ENCODE peak calls at places on chromosomes 12 and 14, in four cellular contexts. Y is foreskin keratinocyte, C is lower leg skin, L is kidney epithelial cell. K is an unnamed sample.

GRCh38 chr14:34994668-34995067 is 11.9 kb downstream of the SRP54 start:
- DNase-seq in Y (no peak), C (no peak), L (no peak), K (no peak)

GRCh38 chr12:68823711-68824110 is 15.7 kb downstream of the MDM2 start:
- DNase-seq in Y (no peak), C (no peak), L (no peak), K (no peak)

GRCh38 chr12:121530600-121531355 is 50.0 kb downstream of the KDM2B start:
- DNase-seq in Y (peak), C (peak), L (peak), K (peak)

GRCh38 chr12:41485203-41485602 is 297.1 kb downstream of the PDZRN4 start:
- DNase-seq in Y (peak), C (no peak), L (no peak), K (no peak)

GRCh38 chr12:83826112-83826511 is 1086.5 kb downstream of the SLC6A15 start:
- DNase-seq in Y (peak), C (no peak), L (no peak), K (no peak)

GRCh38 chr12:98909749-98910148 is 264.7 kb downstream of the APAF1 start:
- DNase-seq in Y (no peak), C (no peak), L (no peak), K (no peak)

GRCh38 chr12:75642226-75642625 is 130.8 kb upstream of the KRR1 start:
- DNase-seq in Y (peak), C (no peak), L (no peak), K (no peak)

GRCh38 chr12:60172266-60172665 is 576.4 kb downstream of the SLC16A7 start:
- DNase-seq in Y (peak), C (no peak), L (no peak), K (no peak)

GRCh38 chr12:75564821-75565220 is 53.4 kb upstream of the KRR1 start:
- DNase-seq in Y (no peak), C (no peak), L (no peak), K (no peak)

GRCh38 chr14:74357585-74357984 is 9.3 kb downstream of the VRTN start:
- DNase-seq in Y (no peak), C (no peak), L (no peak), K (no peak)

GRCh38 chr12:93336344-93336743 is 41.4 kb upstream of the NUDT4 start:
- DNase-seq in Y (no peak), C (peak), L (peak), K (no peak)

GRCh38 chr14:55348766-55349453 is 62.7 kb downstream of the ATG14 start:
- DNase-seq in Y (peak), C (no peak), L (no peak), K (no peak)

GRCh38 chr12:3142386-3142785 is 65.2 kb downstream of the TSPAN9 start:
- DNase-seq in Y (no peak), C (no peak), L (no peak), K (no peak)

GRCh38 chr12:1839956-1840550 is 19.7 kb downstream of the LRTM2 start:
- DNase-seq in Y (no peak), C (no peak), L (no peak), K (no peak)

GRCh38 chr12:30138483-30138882 is 354.7 kb upstream of the TMTC1 start:
- DNase-seq in Y (no peak), C (no peak), L (no peak), K (no peak)

GRCh38 chr14:95098984-95099599 is 58.2 kb downstream of the DICER1 start:
- DNase-seq in Y (peak), C (peak), L (no peak), K (peak)

GRCh38 chr12:23757541-23757962 is 191.9 kb downstream of the SOX5 start:
- DNase-seq in Y (peak), C (no peak), L (no peak), K (no peak)

GRCh38 chr12:52243774-52244614 is 11.0 kb downstream of the KRT7 start:
- DNase-seq in Y (peak), C (peak), L (peak), K (peak)

GRCh38 chr12:22692964-22693555 is 68.1 kb downstream of the ETNK1 start:
- DNase-seq in Y (no peak), C (no peak), L (no peak), K (no peak)

GRCh38 chr14:69247691-69248440 is 12.1 kb upstream of the GALNT16 start:
- DNase-seq in Y (no peak), C (no peak), L (no peak), K (peak)

GRCh38 chr12:122437656-122438121 is 15.2 kb upstream of the CLIP1 start:
- DNase-seq in Y (peak), C (peak), L (no peak), K (no peak)

GRCh38 chr12:46744256-46744655 is 81.5 kb downstream of the SLC38A4 start:
- DNase-seq in Y (no peak), C (no peak), L (no peak), K (no peak)

GRCh38 chr12:55703288-55703687 is 4.4 kb downstream of the ITGA7 start:
- DNase-seq in Y (no peak), C (no peak), L (no peak), K (no peak)

GRCh38 chr12:29157486-29157946 is 8.4 kb downstream of the FAR2 start:
- DNase-seq in Y (peak), C (no peak), L (no peak), K (peak)

GRCh38 chr12:60947533-60947932 is 1312.7 kb upstream of the USP15 start:
- DNase-seq in Y (no peak), C (no peak), L (no peak), K (no peak)

GRCh38 chr12:123949118-123949774 is 23.4 kb downstream of the CCDC92 start:
- DNase-seq in Y (no peak), C (peak), L (no peak), K (no peak)

GRCh38 chr14:37595809-37596595 is 573 bp downstream of the TTC6 start:
- DNase-seq in Y (peak), C (no peak), L (peak), K (no peak)

GRCh38 chr12:122795807-122796206 is 21.4 kb downstream of the CCDC62 start:
- DNase-seq in Y (no peak), C (no peak), L (no peak), K (no peak)

GRCh38 chr12:54337854-54338650 is 13.1 kb downstream of the COPZ1 start:
- DNase-seq in Y (no peak), C (no peak), L (no peak), K (no peak)

GRCh38 chr14:70585221-70585620 is 15.2 kb downstream of the MED6 start:
- DNase-seq in Y (no peak), C (no peak), L (no peak), K (no peak)

GRCh38 chr14:101973356-101973755 is 9.0 kb downstream of the DYNC1H1 start:
- DNase-seq in Y (no peak), C (peak), L (no peak), K (no peak)

GRCh38 chr12:95077341-95077740 is 3.9 kb upstream of the NR2C1 start:
- DNase-seq in Y (no peak), C (no peak), L (no peak), K (no peak)

GRCh38 chr12:82583756-82584155 is 103.0 kb upstream of the TMTC2 start:
- DNase-seq in Y (no peak), C (no peak), L (no peak), K (no peak)
- TF ChIP-seq CTCF in Y (no peak), C (no peak), L (no peak), K (no peak)

GRCh38 chr14:32469388-32470160 is 140.5 kb downstream of the AKAP6 start:
- DNase-seq in Y (peak), C (no peak), L (peak), K (peak)
- TF ChIP-seq CTCF in Y (peak), C (no peak), L (peak), K (peak)

GRCh38 chr12:752673-753400 is 458 bp downstream of the WNK1 start:
- DNase-seq in Y (peak), C (peak), L (no peak), K (no peak)

GRCh38 chr12:754238-754816 is 1.9 kb downstream of the WNK1 start:
- DNase-seq in Y (peak), C (no peak), L (no peak), K (no peak)

GRCh38 chr12:751828-752672 is at the start of gene WNK1:
- DNase-seq in Y (peak), C (peak), L (peak), K (peak)

GRCh38 chr12:754871-755562 is 2.6 kb downstream of the WNK1 start:
- DNase-seq in Y (peak), C (no peak), L (no peak), K (no peak)

DNA sequence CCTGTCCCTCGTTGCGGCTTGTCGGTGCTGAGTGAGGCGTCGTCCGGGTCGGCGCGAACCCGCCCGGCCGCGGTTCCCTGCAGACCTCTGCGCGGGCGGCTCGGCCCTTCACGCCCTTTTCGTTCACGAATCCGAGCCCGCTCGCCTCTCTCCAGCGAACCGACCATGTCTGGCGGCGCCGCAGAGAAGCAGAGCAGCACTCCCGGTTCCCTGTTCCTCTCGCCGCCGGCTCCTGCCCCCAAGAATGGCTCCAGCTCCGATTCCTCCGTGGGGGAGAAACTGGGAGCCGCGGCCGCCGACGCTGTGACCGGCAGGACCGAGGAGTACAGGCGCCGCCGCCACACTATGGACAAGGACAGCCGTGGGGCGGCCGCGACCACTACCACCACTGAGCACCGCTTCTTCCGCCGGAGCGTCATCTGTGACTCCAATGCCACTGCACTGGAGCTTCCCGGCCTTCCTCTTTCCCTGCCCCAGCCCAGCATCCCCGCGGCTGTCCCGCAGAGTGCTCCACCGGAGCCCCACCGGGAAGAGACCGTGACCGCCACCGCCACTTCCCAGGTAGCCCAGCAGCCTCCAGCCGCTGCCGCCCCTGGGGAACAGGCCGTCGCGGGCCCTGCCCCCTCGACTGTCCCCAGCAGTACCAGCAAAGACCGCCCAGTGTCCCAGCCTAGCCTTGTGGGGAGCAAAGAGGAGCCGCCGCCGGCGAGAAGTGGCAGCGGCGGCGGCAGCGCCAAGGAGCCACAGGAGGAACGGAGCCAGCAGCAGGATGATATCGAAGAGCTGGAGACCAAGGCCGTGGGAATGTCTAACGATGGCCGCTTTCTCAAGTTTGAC is 1.2 kb downstream of the WNK1 start:
- DNase-seq in Y (peak), C (peak), L (no peak), K (no peak)
- TF ChIP-seq CTCF in Y (no peak), C (no peak), L (no peak), K (no peak)

GRCh38 chr14:58014778-58015177 is 137.2 kb downstream of the ARMH4 start:
- DNase-seq in Y (no peak), C (no peak), L (no peak), K (no peak)
- TF ChIP-seq CTCF in Y (no peak), C (no peak), L (no peak), K (no peak)

DNA sequence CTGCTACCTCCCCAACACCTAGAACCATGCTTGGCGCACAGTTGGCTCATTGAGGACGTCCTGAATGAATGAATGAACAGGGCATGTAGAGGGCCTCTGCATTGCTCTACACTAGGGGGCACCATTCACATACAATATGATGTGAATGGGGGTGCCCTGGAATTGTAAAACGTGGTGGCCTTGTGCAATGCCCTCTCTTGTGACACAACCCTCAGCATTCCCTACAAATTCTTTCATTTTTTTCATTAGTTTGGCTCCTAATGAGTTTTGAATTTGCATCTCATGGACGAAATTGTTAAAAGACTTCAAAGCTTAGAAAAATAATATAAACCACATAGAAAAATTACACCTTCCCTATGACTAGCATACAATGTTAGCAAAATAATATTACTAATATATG is 2.3 kb upstream of the DIO2 start:
- DNase-seq in Y (peak), C (no peak), L (no peak), K (no peak)
- TF ChIP-seq CTCF in Y (peak), C (no peak), L (peak), K (peak)

GRCh38 chr12:89353823-89354629 is 1.7 kb upstream of the DUSP6 start:
- DNase-seq in Y (peak), C (peak), L (no peak), K (no peak)

GRCh38 chr12:89352492-89353187 is at the start of gene DUSP6:
- DNase-seq in Y (peak), C (peak), L (peak), K (peak)

GRCh38 chr12:89354630-89354931 is 2.3 kb upstream of the DUSP6 start:
- DNase-seq in Y (peak), C (no peak), L (no peak), K (no peak)

GRCh38 chr12:89352242-89352491 is 134 bp downstream of the DUSP6 start:
- DNase-seq in Y (no peak), C (no peak), L (no peak), K (no peak)

DNA sequence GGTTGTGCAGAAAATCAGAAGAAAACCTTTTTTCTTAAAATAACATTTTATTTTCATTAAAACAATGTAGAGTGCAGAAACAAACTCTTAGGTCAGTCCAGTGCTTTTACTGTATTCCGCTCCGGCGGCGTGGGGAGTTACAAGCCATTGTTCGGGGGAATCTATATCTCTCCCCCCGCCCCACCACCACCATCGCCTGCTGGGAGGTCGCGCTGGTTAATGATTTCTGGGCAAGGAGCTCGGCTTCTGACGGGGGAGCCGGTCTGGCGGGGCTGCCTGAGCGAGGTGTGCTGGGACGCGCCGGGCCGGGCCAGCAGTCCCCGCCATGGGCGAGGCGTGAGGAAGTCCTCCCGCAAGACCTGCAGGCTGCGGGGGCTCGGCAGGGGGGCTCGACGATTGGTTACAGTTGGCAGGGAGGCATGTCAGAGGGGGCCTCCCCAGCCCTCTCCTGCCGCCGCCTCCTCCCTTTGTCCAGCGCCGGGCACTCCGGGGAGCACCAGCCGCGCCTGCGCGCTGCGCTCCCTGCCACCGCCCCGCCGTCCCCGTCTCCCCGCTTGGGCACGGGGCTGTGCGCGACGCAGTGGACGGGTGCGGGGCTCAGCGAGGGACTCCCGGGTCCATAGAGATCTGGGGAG is 1.0 kb upstream of the DUSP6 start:
- DNase-seq in Y (peak), C (peak), L (peak), K (no peak)
- TF ChIP-seq CTCF in Y (no peak), C (no peak), L (no peak), K (no peak)

K was measured in BJ.